ENCODE peak calls at places on chromosome 5, in six cellular contexts. K, U, F, T, W and C are unnamed samples.

GRCh38 chr5:135129307-135129706 is 95.3 kb upstream of the PITX1 start:
- DNase-seq in U (no peak), F (no peak), K (no peak), T (no peak), W (peak; percentile 39), C (no peak)

GRCh38 chr5:55610518-55610917 is 75.8 kb upstream of the PLPP1 start:
- DNase-seq in F (no peak), U (no peak), W (no peak), K (no peak), T (no peak), C (no peak)

GRCh38 chr5:123441408-123441807 is 18.2 kb upstream of the CEP120 start:
- DNase-seq in U (no peak), T (no peak), F (no peak), W (no peak), K (no peak), C (no peak)

GRCh38 chr5:170431571-170431970 is 42.4 kb upstream of the KCNMB1 start:
- DNase-seq in W (no peak), U (no peak), K (no peak), F (no peak), T (no peak), C (no peak)

GRCh38 chr5:136043551-136043950 is 14.8 kb downstream of the TGFBI start:
- DNase-seq in K (no peak), F (no peak), U (no peak), T (no peak), W (no peak), C (no peak)

GRCh38 chr5:10329808-10330481 is 22.2 kb upstream of the CMBL start:
- DNase-seq in W (peak; percentile 42), U (peak; percentile 46), F (no peak), K (no peak), T (peak; percentile 86), C (no peak)

GRCh38 chr5:68015933-68016332 is 199.6 kb upstream of the PIK3R1 start:
- DNase-seq in W (peak; percentile 16), K (no peak), T (no peak), U (no peak), F (no peak), C (no peak)

GRCh38 chr5:105573575-105573974 is 2011.0 kb upstream of the NUDT12 start:
- DNase-seq in T (no peak), W (no peak), K (no peak), F (no peak), U (no peak), C (no peak)

GRCh38 chr5:131983244-131983771 is 28.1 kb downstream of the ACSL6 start:
- DNase-seq in U (no peak), W (peak; percentile 28), F (no peak), T (no peak), K (no peak), C (no peak)

GRCh38 chr5:65861830-65862241 is 64.5 kb upstream of the ERBIN start:
- DNase-seq in W (no peak), U (peak; percentile 81), F (no peak), T (no peak), K (no peak), C (no peak)
- H3K4me2 ChIP-seq in W (peak overlapping the region; percentile 37), U (peak overlapping the region; percentile 34), F (no peak overlapping the region), T (peak overlapping the region; percentile 54), K (no peak overlapping the region), C (no peak overlapping the region)

DNA sequence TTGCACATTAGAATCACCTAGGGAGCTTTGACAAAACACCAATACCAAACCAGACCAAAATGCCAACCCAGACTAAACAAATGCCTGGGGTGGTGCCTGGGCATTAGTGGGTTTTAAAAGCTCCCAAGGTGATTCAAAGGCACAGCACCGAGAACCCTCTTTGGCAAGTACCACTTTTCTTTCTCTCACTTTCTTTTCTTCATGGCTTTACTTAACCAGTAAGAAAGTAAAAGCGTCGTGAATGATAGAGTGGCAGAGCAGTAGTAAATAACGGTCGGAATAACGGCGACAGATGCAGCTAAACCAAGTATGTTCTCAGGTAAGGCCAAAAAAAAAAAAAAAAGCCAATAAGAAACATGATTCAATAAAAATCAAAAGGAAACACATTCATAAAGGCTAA is 49.5 kb downstream of the ZNF608 start:
- DNase-seq in T (no peak), K (no peak), F (no peak), U (no peak), W (no peak), C (no peak)
- H3K4me2 ChIP-seq in T (no peak overlapping the region), K (no peak overlapping the region), F (no peak overlapping the region), U (no peak overlapping the region), W (no peak overlapping the region), C (no peak overlapping the region)

GRCh38 chr5:97096096-97096648 is 46.2 kb downstream of the LIX1 start:
- DNase-seq in U (no peak), T (no peak), F (no peak), W (no peak), K (no peak), C (no peak)

GRCh38 chr5:97095318-97095732 is 47.1 kb downstream of the LIX1 start:
- DNase-seq in F (no peak), T (no peak), W (no peak), K (no peak), U (no peak), C (no peak)

GRCh38 chr5:97097348-97098220 is 44.8 kb downstream of the LIX1 start:
- DNase-seq in F (no peak), W (no peak), U (no peak), K (peak; percentile 39), T (no peak), C (peak; percentile 38)

GRCh38 chr5:97093193-97093592 is 49.2 kb downstream of the LIX1 start:
- DNase-seq in W (no peak), U (no peak), T (no peak), F (no peak), K (no peak), C (no peak)

GRCh38 chr5:97094579-97095317 is 47.7 kb downstream of the LIX1 start:
- DNase-seq in K (no peak), T (no peak), W (no peak), U (no peak), F (no peak), C (no peak)
- H3K4me2 ChIP-seq in K (no peak overlapping the region), T (no peak overlapping the region), W (no peak overlapping the region), U (no peak overlapping the region), F (no peak overlapping the region), C (no peak overlapping the region)

GRCh38 chr5:77876862-77877502 is 100.8 kb upstream of the TBCA start:
- DNase-seq in T (no peak), U (no peak), W (no peak), F (no peak), K (no peak), C (no peak)

GRCh38 chr5:77873239-77873638 is 97.1 kb upstream of the TBCA start:
- DNase-seq in K (no peak), F (no peak), U (no peak), W (no peak), T (no peak), C (no peak)

GRCh38 chr5:77881528-77881927 is 105.4 kb upstream of the TBCA start:
- DNase-seq in U (no peak), K (no peak), F (no peak), T (no peak), W (no peak), C (no peak)

GRCh38 chr5:77874691-77875090 is 98.6 kb upstream of the TBCA start:
- DNase-seq in K (no peak), U (no peak), T (no peak), W (no peak), F (no peak), C (no peak)

GRCh38 chr5:77877516-77878070 is 101.5 kb upstream of the TBCA start:
- DNase-seq in T (no peak), U (no peak), K (no peak), F (no peak), W (no peak), C (no peak)
- H3K4me2 ChIP-seq in T (peak overlapping the region; percentile 69), U (no peak overlapping the region), K (no peak overlapping the region), F (no peak overlapping the region), W (no peak overlapping the region), C (no peak overlapping the region)

GRCh38 chr5:1642621-1643061 is 118.9 kb upstream of the LPCAT1 start:
- DNase-seq in T (peak; percentile 58), K (no peak), F (no peak), U (no peak), W (no peak), C (peak; percentile 1)

GRCh38 chr5:1641560-1642166 is 117.9 kb upstream of the LPCAT1 start:
- DNase-seq in W (peak; percentile 82), K (peak; percentile 96), U (peak; percentile 91), T (peak; percentile 99), F (peak; percentile 68), C (peak; percentile 91)

GRCh38 chr5:1643651-1644392 is 120.1 kb upstream of the LPCAT1 start:
- DNase-seq in K (peak; percentile 48), T (peak; percentile 86), U (peak; percentile 42), W (peak; percentile 23), F (no peak), C (peak; percentile 2)

GRCh38 chr5:1641041-1641440 is 117.3 kb upstream of the LPCAT1 start:
- DNase-seq in K (no peak), U (no peak), T (peak; percentile 56), W (no peak), F (no peak), C (no peak)

GRCh38 chr5:1642221-1642620 is 118.5 kb upstream of the LPCAT1 start:
- DNase-seq in T (no peak), W (no peak), K (no peak), F (no peak), U (no peak), C (no peak)
- H3K4me2 ChIP-seq in T (no peak overlapping the region), W (no peak overlapping the region), K (no peak overlapping the region), F (no peak overlapping the region), U (no peak overlapping the region), C (no peak overlapping the region)

DNA sequence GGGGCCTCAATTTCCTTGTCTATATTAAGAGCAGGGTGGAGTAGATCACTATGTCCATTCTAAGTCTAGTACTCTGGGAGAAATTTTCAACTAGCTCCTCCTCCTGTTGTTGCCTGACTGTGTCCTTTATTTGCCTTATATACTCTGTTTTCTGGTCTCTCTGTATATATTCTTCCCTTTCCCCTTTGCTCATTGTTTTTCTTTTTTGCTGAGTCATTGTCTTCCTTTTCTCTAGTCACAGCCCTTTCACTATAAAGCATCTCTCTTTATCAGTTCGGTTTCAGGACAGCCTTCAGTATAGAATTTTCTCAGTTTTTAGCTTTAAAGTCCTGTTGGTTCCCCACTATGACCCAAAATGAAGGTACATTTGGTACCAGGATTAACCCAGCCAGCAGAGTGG is 44.4 kb upstream of the CDH6 start:
- DNase-seq in T (no peak), U (no peak), K (peak; percentile 9), W (no peak), F (no peak), C (no peak)
- H3K4me2 ChIP-seq in T (no peak overlapping the region), U (no peak overlapping the region), K (no peak overlapping the region), W (no peak overlapping the region), F (no peak overlapping the region), C (no peak overlapping the region)

DNA sequence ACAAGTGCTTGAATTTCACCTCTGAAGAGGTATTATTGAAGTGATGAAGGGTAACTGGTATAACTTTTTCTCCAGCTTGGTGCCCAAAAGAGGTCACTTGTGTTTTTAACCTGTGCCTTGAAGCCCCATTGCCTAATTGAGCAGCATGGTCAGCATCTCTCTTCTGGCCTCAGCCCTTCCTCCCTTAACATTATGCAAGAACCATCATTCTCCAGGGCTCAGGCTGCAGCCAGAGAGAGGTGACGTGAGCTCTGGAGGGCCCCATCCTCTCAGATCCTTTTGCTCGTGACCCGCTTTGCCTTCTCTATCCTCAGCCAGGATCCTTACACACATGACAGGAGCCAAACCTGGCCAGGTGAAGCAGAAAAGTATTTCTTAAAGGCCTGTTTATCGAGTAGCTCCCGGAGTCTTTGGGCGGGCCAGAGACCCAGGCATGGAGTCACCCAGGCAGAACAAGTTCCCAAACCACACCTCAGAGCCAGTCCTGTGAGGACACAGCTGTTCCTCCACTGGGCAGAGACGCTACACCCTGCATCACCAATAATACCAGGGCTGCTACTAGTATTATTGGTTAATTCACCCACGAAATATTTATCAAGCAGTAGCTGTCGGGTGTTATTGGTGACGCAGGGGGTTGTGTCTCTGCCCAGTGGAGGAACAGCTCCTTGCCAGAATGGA is 29.6 kb upstream of the BOD1 start:
- DNase-seq in U (no peak), K (no peak), T (no peak), F (no peak), W (no peak), C (no peak)
- H3K4me2 ChIP-seq in U (no peak overlapping the region), K (no peak overlapping the region), T (no peak overlapping the region), F (no peak overlapping the region), W (no peak overlapping the region), C (no peak overlapping the region)